ENCODE peak calls at places on chromosomes 11 and 22, in six cellular contexts. A is right lobe of liver, W is tibial nerve, V is suprapubic skin, X is GM12878, Z is HCT116. R is an unnamed sample. For H3K4me1, the result is how much of the 10 kb centered on the place peaks cover.

GRCh38 chr22:45885171-45885840 is 91.7 kb downstream of the WNT7B start:
- DNase-seq in A (no peak), W (no peak), V (peak), X (no peak), Z (no peak), R (no peak)

GRCh38 chr11:1410366-1411291 is 20.9 kb downstream of the BRSK2 start:
- DNase-seq in A (no peak), W (no peak), V (no peak), X (no peak), Z (no peak), R (no peak)

GRCh38 chr11:26753738-26754504 is 32.1 kb upstream of the SLC5A12 start:
- DNase-seq in A (peak), W (peak), V (no peak), X (no peak), Z (peak), R (peak)

GRCh38 chr11:1826552-1827094 is 8.2 kb upstream of the SYT8 start:
- DNase-seq in A (no peak), W (no peak), V (peak), X (no peak), Z (no peak), R (no peak)

GRCh38 chr22:23259916-23260644 is 79.8 kb downstream of the BCR start:
- DNase-seq in A (no peak), W (no peak), V (no peak), X (no peak), Z (no peak), R (no peak)

GRCh38 chr22:17781319-17782031 is 7.2 kb upstream of the BID start:
- DNase-seq in A (no peak), W (no peak), V (no peak), X (peak), Z (no peak), R (no peak)

GRCh38 chr11:34916810-34917780 is 677 bp downstream of the PDHX start:
- DNase-seq in A (no peak), W (no peak), V (no peak), X (no peak), Z (peak), R (no peak)

GRCh38 chr11:113531575-113532451 is 56.6 kb upstream of the DRD2 start:
- DNase-seq in A (no peak), W (no peak), V (no peak), X (no peak), Z (no peak), R (no peak)

GRCh38 chr22:44668190-44668885 is 33.7 kb upstream of the PRR5 start:
- DNase-seq in A (no peak), W (no peak), V (no peak), X (no peak), Z (no peak), R (no peak)

GRCh38 chr11:71357414-71357813 is 90.8 kb downstream of the DHCR7 start:
- DNase-seq in A (no peak), W (no peak), V (no peak), X (no peak), Z (no peak), R (no peak)

GRCh38 chr11:635945-636510 is 1.0 kb upstream of the DRD4 start:
- DNase-seq in A (no peak), W (no peak), V (no peak), X (no peak), Z (no peak), R (no peak)

GRCh38 chr11:86799680-86800075 is 664 bp upstream of the PRSS23 start:
- DNase-seq in A (no peak), W (no peak), V (no peak), X (no peak), Z (no peak), R (peak)

GRCh38 chr11:12318791-12319733 is 58.3 kb upstream of the PARVA start:
- DNase-seq in A (no peak), W (no peak), V (no peak), X (no peak), Z (no peak), R (no peak)

GRCh38 chr11:103650330-103650729 is 386.1 kb upstream of the DDI1 start:
- DNase-seq in A (no peak), W (no peak), V (no peak), X (no peak), Z (no peak), R (no peak)

GRCh38 chr11:11449327-11449726 is 96.3 kb upstream of the CSNK2A3 start:
- DNase-seq in A (no peak), W (no peak), V (no peak), X (no peak), Z (no peak), R (no peak)

GRCh38 chr11:43868852-43869567 is 11.6 kb upstream of the ALKBH3 start:
- DNase-seq in A (peak), W (no peak), V (no peak), X (peak), Z (no peak), R (no peak)

GRCh38 chr22:46121523-46122287 is 28.6 kb upstream of the PPARA start:
- DNase-seq in A (no peak), W (no peak), V (no peak), X (no peak), Z (no peak), R (no peak)

GRCh38 chr11:65159005-65159404 is 11.0 kb upstream of the SPDYC start:
- DNase-seq in A (no peak), W (no peak), V (no peak), X (peak), Z (no peak), R (no peak)

GRCh38 chr11:27857014-27857413 is 156.8 kb upstream of the BDNF start:
- DNase-seq in A (no peak), W (no peak), V (no peak), X (no peak), Z (no peak), R (no peak)

GRCh38 chr11:86676533-86677154 is 4.2 kb upstream of the ME3 start:
- DNase-seq in A (no peak), W (no peak), V (no peak), X (no peak), Z (peak), R (no peak)

GRCh38 chr11:121578216-121579063 is 125.7 kb upstream of the SORL1-AS1 start:
- DNase-seq in A (no peak), W (no peak), V (no peak), X (no peak), Z (no peak), R (no peak)

GRCh38 chr11:19164881-19165280 is 36.9 kb downstream of the CSRP3 start:
- DNase-seq in A (no peak), W (no peak), V (no peak), X (no peak), Z (no peak), R (no peak)

GRCh38 chr11:75469785-75470405 is 36.9 kb upstream of the KLHL35 start:
- DNase-seq in A (no peak), W (no peak), V (no peak), X (no peak), Z (no peak), R (no peak)

GRCh38 chr22:45468872-45469572 is 33.7 kb upstream of the FBLN1 start:
- DNase-seq in A (no peak), W (no peak), V (no peak), X (no peak), Z (no peak), R (no peak)

GRCh38 chr11:8058216-8058615 is 22.8 kb upstream of the TUB start:
- DNase-seq in A (peak), W (no peak), V (no peak), X (no peak), Z (no peak), R (no peak)

GRCh38 chr11:60912223-60912850 is 1.6 kb upstream of the TMEM109 start:
- DNase-seq in A (no peak), W (no peak), V (no peak), X (no peak), Z (no peak), R (no peak)

GRCh38 chr11:129949067-129949466 is 53.6 kb downstream of the PRDM10 start:
- DNase-seq in A (no peak), W (no peak), V (no peak), X (no peak), Z (no peak), R (no peak)

GRCh38 chr11:117002639-117003305 is 95.5 kb downstream of the SIK3 start:
- DNase-seq in A (no peak), W (no peak), V (no peak), X (no peak), Z (no peak), R (no peak)

GRCh38 chr11:81036168-81036870 is 1595.5 kb upstream of the TENM4 start:
- DNase-seq in A (no peak), W (no peak), V (no peak), X (no peak), Z (no peak), R (no peak)

GRCh38 chr22:47354668-47355387 is 592.4 kb downstream of the TBC1D22A start:
- DNase-seq in A (no peak), W (no peak), V (peak), X (no peak), Z (no peak), R (no peak)

GRCh38 chr11:83292709-83293435 is 6.7 kb upstream of the CCDC90B start:
- DNase-seq in A (no peak), W (peak), V (no peak), X (no peak), Z (peak), R (no peak)

DNA sequence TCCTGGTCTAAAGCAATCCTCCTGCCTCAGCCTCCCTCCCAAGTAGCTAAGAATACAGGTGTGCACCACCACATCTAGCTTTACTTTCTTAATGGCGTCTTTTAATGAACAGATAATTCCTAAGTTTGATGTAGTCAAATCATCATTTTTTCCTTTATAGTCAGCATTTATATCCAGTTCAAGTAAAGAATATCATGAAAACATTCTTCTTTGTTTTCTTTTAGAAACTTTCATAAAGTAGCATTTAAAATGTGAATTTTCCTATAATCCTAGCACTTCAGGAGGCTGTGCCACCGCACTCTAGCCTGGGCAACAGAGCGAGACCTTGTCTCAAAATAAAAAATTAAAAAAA is 61.6 kb downstream of the RBFOX2 start:
- DNase-seq in A (no peak), W (no peak), V (no peak), X (no peak), Z (no peak), R (no peak)
- H3K4me1 ChIP-seq in A (under half), W (under half), V (under half), X (under half), Z (under half), R (under half)

GRCh38 chr11:111923351-111923788 is 4.7 kb downstream of the C11orf52 start:
- DNase-seq in A (no peak), W (peak), V (no peak), X (no peak), Z (no peak), R (no peak)

GRCh38 chr11:111925953-111926352 is 7.2 kb downstream of the C11orf52 start:
- DNase-seq in A (no peak), W (no peak), V (no peak), X (no peak), Z (no peak), R (no peak)

GRCh38 chr11:111922803-111923202 is 4.1 kb downstream of the C11orf52 start:
- DNase-seq in A (peak), W (peak), V (no peak), X (no peak), Z (no peak), R (peak)

GRCh38 chr11:111926505-111927391 is 8.0 kb downstream of the C11orf52 start:
- DNase-seq in A (peak), W (peak), V (peak), X (peak), Z (peak), R (peak)

DNA sequence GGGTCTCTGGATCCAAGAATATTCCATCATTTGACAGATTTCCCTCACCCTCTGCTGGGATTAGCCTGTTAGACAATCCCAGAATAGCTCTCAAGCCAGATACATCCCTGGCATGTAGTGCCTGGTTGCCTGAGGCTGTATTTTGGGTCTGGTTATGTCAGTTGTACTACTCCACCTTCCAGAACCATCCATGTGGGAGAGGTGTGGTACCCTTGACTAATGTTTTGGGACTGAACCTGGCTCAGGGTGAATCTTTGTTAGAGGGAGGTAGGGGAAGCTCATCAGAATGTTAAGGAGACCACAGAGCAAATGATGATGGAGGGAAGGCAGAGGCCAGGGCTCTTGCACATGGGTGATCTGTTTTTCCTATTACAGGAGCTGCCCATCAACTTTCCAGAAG is 5.2 kb downstream of the C11orf52 start:
- DNase-seq in A (no peak), W (no peak), V (no peak), X (no peak), Z (no peak), R (no peak)
- H3K27ac ChIP-seq in A (peak), W (peak), V (peak), X (no peak), Z (no peak), R (peak)

DNA sequence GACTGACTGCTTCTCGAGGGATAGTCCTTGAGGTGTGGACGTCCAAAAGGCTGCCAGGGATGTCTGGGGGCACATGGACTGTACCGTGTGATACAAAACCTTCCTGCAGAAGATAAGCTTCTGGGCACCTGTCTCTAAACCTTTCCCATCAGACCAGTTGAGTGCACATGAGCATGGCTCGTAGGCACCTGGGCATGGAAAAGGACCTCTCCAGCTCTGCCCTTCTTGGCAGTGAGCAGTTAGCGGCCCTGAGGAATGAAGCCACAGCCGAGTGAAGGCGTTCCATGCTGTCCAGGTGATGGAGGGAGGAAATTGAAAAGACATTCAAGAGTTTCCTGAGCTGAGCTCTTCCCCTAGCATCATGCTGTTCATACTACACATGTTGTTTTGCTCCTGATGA is 138.8 kb downstream of the KIRREL3 start:
- DNase-seq in A (no peak), W (no peak), V (no peak), X (no peak), Z (no peak), R (no peak)
- TF ChIP-seq POLR2A in A (no peak), W (no peak), V (no peak), X (no peak), Z (no peak), R (no peak)

GRCh38 chr11:13338437-13339069 is 61.0 kb downstream of the BMAL1 start:
- DNase-seq in A (no peak), W (no peak), V (no peak), X (no peak), Z (no peak), R (no peak)
- H3K4me1 ChIP-seq in A (under half), W (under half), V (under half), X (under half), Z (half or more), R (under half)

R was measured in ovary.